ENCODE peak calls at places on chromosomes 2 and 18, in four cellular contexts. R is GM12864; D is non-pigmented ciliary epithelial cell; C is stimulated activated CD4-positive, alpha-beta T cell treated with anti-CD3 and anti-CD28 coated beads, Interleukin-2, amount 100 ng/mL, for 48 hours. G is an unnamed sample.

GRCh38 chr2:187397870-187398269 is 50.2 kb downstream of the CALCRL start:
- DNase-seq in R (no peak), C (no peak), D (no peak), G (no peak)

GRCh38 chr18:48227206-48227605 is 182.0 kb downstream of the ZBTB7C start:
- DNase-seq in C (no peak), R (no peak), D (no peak), G (no peak)

GRCh38 chr2:166972002-166972401 is 83.7 kb downstream of the XIRP2 start:
- DNase-seq in R (no peak), D (no peak), C (no peak), G (no peak)

GRCh38 chr18:27921904-27922541 is 254.9 kb downstream of the CDH2 start:
- DNase-seq in D (peak; percentile 90), C (no peak), R (no peak), G (no peak)

GRCh38 chr18:35089382-35089781 is 48.2 kb downstream of the MAPRE2 start:
- DNase-seq in C (no peak), R (no peak), D (no peak), G (no peak)

GRCh38 chr2:141923657-141924056 is 207.2 kb downstream of the LRP1B start:
- DNase-seq in R (no peak), C (no peak), D (no peak), G (no peak)

GRCh38 chr18:11040823-11041712 is 108.3 kb downstream of the PIEZO2 start:
- DNase-seq in R (no peak), D (no peak), C (peak; percentile 11), G (no peak)

GRCh38 chr2:98348066-98348561 is 1.9 kb downstream of the CNGA3 start:
- DNase-seq in R (no peak), C (no peak), D (no peak), G (no peak)

GRCh38 chr18:35076556-35076955 is 35.3 kb downstream of the MAPRE2 start:
- DNase-seq in C (no peak), R (no peak), D (peak; percentile 74), G (no peak)

GRCh38 chr2:238376884-238377391 is 49.8 kb upstream of the ASB1 start:
- DNase-seq in D (no peak), C (no peak), R (no peak), G (no peak)

GRCh38 chr2:233964581-233964980 is 47.4 kb downstream of the TRPM8 start:
- DNase-seq in C (no peak), R (no peak), D (no peak), G (no peak)

GRCh38 chr2:136670-137069 is 90.4 kb upstream of the FAM110C start:
- DNase-seq in D (no peak), R (no peak), C (no peak), G (no peak)

GRCh38 chr2:25666218-25666617 is 7.2 kb downstream of the DTNB start:
- DNase-seq in R (no peak), D (no peak), C (no peak), G (no peak)

GRCh38 chr2:203112342-203112741 is 97.7 kb downstream of the NBEAL1 start:
- DNase-seq in C (no peak), D (no peak), R (no peak), G (no peak)

GRCh38 chr2:236743623-236744280 is 174.1 kb downstream of the ACKR3 start:
- DNase-seq in R (no peak), D (peak; percentile 98), C (no peak), G (no peak)

GRCh38 chr2:145006957-145007672 is 487.2 kb upstream of the ZEB2 start:
- DNase-seq in D (peak; percentile 97), C (no peak), R (no peak), G (no peak)

GRCh38 chr2:37809525-37809924 is 115.6 kb upstream of the RMDN2 start:
- DNase-seq in D (no peak), C (no peak), R (no peak), G (no peak)

GRCh38 chr2:2530334-2530733 is 199.3 kb upstream of the MYT1L start:
- DNase-seq in R (no peak), C (no peak), D (no peak), G (no peak)

GRCh38 chr2:177331446-177331997 is 61.1 kb upstream of the AGPS start:
- DNase-seq in C (no peak), D (no peak), R (no peak), G (no peak)

GRCh38 chr2:68185541-68186164 is 28.0 kb downstream of the PNO1 start:
- DNase-seq in R (peak; percentile 40), D (no peak), C (peak; percentile 49), G (peak; percentile 29)

GRCh38 chr18:3538954-3539617 is 89.1 kb downstream of the TGIF1 start:
- DNase-seq in C (no peak), D (no peak), R (no peak), G (no peak)

GRCh38 chr2:218230882-218231281 is 13.9 kb downstream of the ARPC2 start:
- DNase-seq in C (no peak), R (no peak), D (no peak), G (no peak)

GRCh38 chr2:221529943-221530652 is 42.0 kb downstream of the EPHA4 start:
- DNase-seq in D (peak; percentile 56), R (no peak), C (no peak), G (no peak)

GRCh38 chr2:234679766-234680687 is 183.1 kb upstream of the ARL4C start:
- DNase-seq in R (no peak), D (peak; percentile 82), C (no peak), G (no peak)

GRCh38 chr2:158893474-158893873 is 75.0 kb upstream of the TANC1 start:
- DNase-seq in C (no peak), D (no peak), R (no peak), G (no peak)

GRCh38 chr2:43003702-43004101 is 211.3 kb upstream of the HAAO start:
- DNase-seq in R (no peak), C (no peak), D (no peak), G (no peak)

GRCh38 chr2:30620102-30620501 is 173.1 kb downstream of the LCLAT1 start:
- DNase-seq in D (no peak), R (no peak), C (no peak), G (no peak)

GRCh38 chr18:74609535-74609934 is 11.9 kb downstream of the ZNF407 start:
- DNase-seq in D (peak; percentile 57), C (no peak), R (no peak), G (no peak)

GRCh38 chr2:44531289-44531688 is 169.5 kb downstream of the CAMKMT start:
- DNase-seq in D (no peak), R (no peak), C (no peak), G (no peak)

GRCh38 chr2:5535301-5535700 is 156.9 kb upstream of the SOX11 start:
- DNase-seq in D (no peak), C (no peak), R (no peak), G (no peak)

G was measured in Peyer's patch.